ENCODE peak calls at places on chromosomes 13 and 19, in four cellular contexts. G is coronary artery, K is left colon, W is NCI-H345. V is an unnamed sample.

GRCh38 chr13:23794267-23795161 is 94.7 kb downstream of the MIPEP start:
- DNase-seq in G (no peak), W (no peak), K (no peak), V (no peak)

GRCh38 chr19:29967623-29968022 is 25.6 kb downstream of the URI1 start:
- DNase-seq in W (no peak), K (no peak), G (no peak), V (no peak)

GRCh38 chr13:96796234-96796633 is 198.0 kb downstream of the OXGR1 start:
- DNase-seq in K (no peak), G (no peak), W (no peak), V (no peak)

GRCh38 chr19:35247526-35248309 is 1.1 kb upstream of the LSR start:
- DNase-seq in G (no peak), K (peak; percentile 90), W (peak; percentile 99), V (peak; percentile 78)

GRCh38 chr13:39784347-39784746 is 128.9 kb downstream of the COG6 start:
- DNase-seq in W (no peak), K (no peak), G (no peak), V (no peak)

GRCh38 chr13:76856141-76856571 is 30.0 kb downstream of the KCTD12 start:
- DNase-seq in K (no peak), G (no peak), W (no peak), V (no peak)

GRCh38 chr19:5407356-5407755 is 47.9 kb upstream of the ZNRF4 start:
- DNase-seq in W (no peak), K (no peak), G (no peak), V (peak; percentile 46)

GRCh38 chr13:75812751-75813181 is 176.6 kb downstream of the LMO7 start:
- DNase-seq in G (no peak), W (no peak), K (no peak), V (no peak)

GRCh38 chr19:55459551-55459949 is 1.9 kb downstream of the ISOC2 start:
- DNase-seq in G (no peak), W (no peak), K (no peak), V (no peak)

GRCh38 chr19:11479470-11480080 is 1.3 kb downstream of the ELAVL3 start:
- DNase-seq in K (no peak), G (no peak), W (peak; percentile 44), V (peak; percentile 74)

GRCh38 chr19:4991996-4992698 is 23.2 kb downstream of the KDM4B start:
- DNase-seq in K (no peak), G (no peak), W (no peak), V (no peak)

GRCh38 chr13:50309872-50310594 is 294.8 kb downstream of the KCNRG start:
- DNase-seq in G (no peak), K (no peak), W (no peak), V (no peak)

GRCh38 chr13:90447735-90448103 is 899.8 kb upstream of the MIR17HG start:
- DNase-seq in G (no peak), W (no peak), K (no peak), V (no peak)

GRCh38 chr13:78764665-78765064 is 105.7 kb upstream of the OBI1 start:
- DNase-seq in G (no peak), K (no peak), W (no peak), V (peak; percentile 57)

GRCh38 chr19:8831373-8831772 is 731 bp downstream of the ZNF558 start:
- DNase-seq in K (no peak), G (no peak), W (no peak), V (no peak)

GRCh38 chr19:7908742-7909461 is 5.2 kb downstream of the MAP2K7 start:
- DNase-seq in W (no peak), G (no peak), K (no peak), V (no peak)

GRCh38 chr19:5686326-5686646 is 3.8 kb upstream of the RPL36 start:
- DNase-seq in G (peak; percentile 82), W (no peak), K (no peak), V (no peak)

GRCh38 chr19:32176591-32176990 is 168.8 kb upstream of the ZNF507 start:
- DNase-seq in G (peak; percentile 22), W (no peak), K (no peak), V (no peak)

GRCh38 chr13:42684226-42684625 is 97.2 kb upstream of the FAM216B start:
- DNase-seq in G (no peak), K (no peak), W (no peak), V (no peak)

GRCh38 chr13:102642475-102642874 is 45.7 kb downstream of the TPP2 start:
- DNase-seq in G (no peak), W (peak; percentile 77), K (peak; percentile 31), V (no peak)